ENCODE peak calls at places on chromosome 9, in seven cellular contexts. Z is mesothelial cell of epicardium; U is activated CD8-positive, alpha-beta T cell treated with anti-CD3 and anti-CD28 coated beads for 36 hours; B is right atrium auricular region; O is foreskin fibroblast; E is HL-60; G is neural crest cell. R is an unnamed sample.

GRCh38 chr9:135561391-135562234 is at the start of gene PAEP:
- DNase-seq in Z (no peak), U (no peak), B (no peak), O (no peak), E (no peak), G (no peak), R (no peak)

GRCh38 chr9:112831281-112831851 is 59.3 kb downstream of the SLC46A2 start:
- DNase-seq in Z (no peak), U (no peak), B (peak; percentile 66), O (no peak), E (peak; percentile 61), G (no peak), R (no peak)

GRCh38 chr9:69014013-69014412 is at the start of gene PRKACG:
- DNase-seq in Z (no peak), U (no peak), B (no peak), O (no peak), E (no peak), G (no peak), R (no peak)

GRCh38 chr9:3912817-3913216 is 387.0 kb upstream of the RFX3 start:
- DNase-seq in Z (no peak), U (no peak), B (no peak), O (no peak), E (no peak), G (no peak), R (no peak)

GRCh38 chr9:33638516-33638915 is 114.5 kb downstream of the ANKRD18B start:
- DNase-seq in Z (no peak), U (no peak), B (no peak), O (no peak), E (no peak), G (no peak), R (no peak)

GRCh38 chr9:91571036-91571435 is 147.4 kb upstream of the NFIL3 start:
- DNase-seq in Z (no peak), U (no peak), B (no peak), O (no peak), E (no peak), G (no peak), R (no peak)

GRCh38 chr9:124353811-124354274 is 61.4 kb downstream of the PSMB7 start:
- DNase-seq in Z (no peak), U (no peak), B (no peak), O (peak; percentile 42), E (no peak), G (no peak), R (no peak)

GRCh38 chr9:69325409-69326212 is 596 bp downstream of the ENTREP1 start:
- DNase-seq in Z (peak; percentile 40), U (peak; percentile 3), B (no peak), O (no peak), E (no peak), G (no peak), R (peak; percentile 31)

GRCh38 chr9:76664120-76664519 is 100.1 kb upstream of the PCA3 start:
- DNase-seq in Z (no peak), U (no peak), B (no peak), O (no peak), E (no peak), G (no peak), R (no peak)

GRCh38 chr9:11149065-11149464 is 536.3 kb upstream of the PTPRD start:
- DNase-seq in Z (no peak), U (no peak), B (no peak), O (no peak), E (no peak), G (peak; percentile 2), R (peak; percentile 27)

GRCh38 chr9:133735415-133735775 is 2.8 kb downstream of the SARDH start:
- DNase-seq in Z (no peak), U (no peak), B (no peak), O (no peak), E (no peak), G (no peak), R (no peak)

GRCh38 chr9:438066-438465 is 223.4 kb downstream of the DOCK8 start:
- DNase-seq in Z (no peak), U (no peak), B (no peak), O (no peak), E (no peak), G (no peak), R (no peak)

GRCh38 chr9:137820161-137820855 is 57.3 kb upstream of the CACNA1B start:
- DNase-seq in Z (no peak), U (no peak), B (no peak), O (no peak), E (no peak), G (no peak), R (no peak)

GRCh38 chr9:1184146-1184545 is 134.0 kb downstream of the DMRT2 start:
- DNase-seq in Z (no peak), U (no peak), B (no peak), O (peak; percentile 24), E (no peak), G (no peak), R (no peak)

GRCh38 chr9:16023466-16023865 is 470.6 kb downstream of the CCDC171 start:
- DNase-seq in Z (no peak), U (no peak), B (no peak), O (peak; percentile 86), E (no peak), G (no peak), R (no peak)

DNA sequence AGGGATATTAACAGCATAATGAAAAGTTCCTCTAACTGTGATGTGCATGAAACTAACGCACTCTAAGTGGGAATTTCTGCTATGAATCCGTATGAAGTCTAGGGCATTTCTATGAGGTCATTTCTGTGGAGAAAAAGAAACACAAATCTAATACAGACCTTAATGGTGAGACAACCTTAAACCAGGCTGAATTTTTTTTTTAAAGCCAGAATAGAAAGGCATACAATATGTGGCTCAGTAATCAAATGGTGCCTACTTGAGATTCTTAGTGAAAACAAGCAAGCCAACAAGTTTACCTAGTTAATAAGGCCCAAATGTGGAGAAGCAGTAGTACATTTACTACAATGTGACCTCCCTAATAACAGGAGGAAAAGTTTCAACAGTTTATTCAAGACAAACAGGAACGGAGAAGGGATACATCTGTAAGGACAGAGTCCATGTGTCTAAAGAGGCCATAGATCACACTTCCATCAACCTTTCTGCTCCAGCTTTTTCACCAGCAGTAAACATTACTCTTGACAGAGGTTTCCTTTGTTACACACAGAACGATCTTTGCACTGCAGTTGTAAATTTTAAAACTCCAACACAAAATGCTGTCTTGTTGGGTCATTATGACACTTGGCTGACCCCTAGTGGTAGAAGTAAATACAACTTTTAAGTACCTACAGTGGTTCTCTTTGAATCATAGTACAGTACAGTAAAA is 26.2 kb downstream of the CARNMT1 start:
- DNase-seq in Z (no peak), U (no peak), B (no peak), O (peak; percentile 68), E (peak; percentile 34), G (no peak), R (peak; percentile 8)
- TF ChIP-seq CTCF in Z (peak; percentile 92), U (peak; percentile 87), B (peak; percentile 86), O (peak; percentile 54), E (peak; percentile 35), G (peak; percentile 88), R (peak; percentile 89)

GRCh38 chr9:93450817-93451761 is at the start of gene FAM120A:
- DNase-seq in Z (peak; percentile 71), U (peak; percentile 76), B (no peak), O (peak; percentile 82), E (peak; percentile 60), G (peak; percentile 44), R (peak; percentile 70)

GRCh38 chr9:93453047-93453914 is at the start of gene FAM120AOS:
- DNase-seq in Z (peak; percentile 82), U (peak; percentile 95), B (peak; percentile 97), O (peak; percentile 95), E (peak; percentile 96), G (peak; percentile 69), R (peak; percentile 76)

GRCh38 chr9:93456022-93456421 is 2.6 kb upstream of the FAM120AOS start:
- DNase-seq in Z (no peak), U (no peak), B (no peak), O (no peak), E (no peak), G (no peak), R (no peak)

GRCh38 chr9:93452710-93453046 is 703 bp downstream of the FAM120AOS start:
- DNase-seq in Z (peak; percentile 40), U (no peak), B (no peak), O (peak; percentile 13), E (no peak), G (no peak), R (no peak)

GRCh38 chr9:93451762-93452709 is 551 bp downstream of the FAM120A start:
- DNase-seq in Z (peak; percentile 64), U (peak; percentile 59), B (peak; percentile 64), O (peak; percentile 33), E (peak; percentile 19), G (peak; percentile 40), R (peak; percentile 58)
- TF ChIP-seq CTCF in Z (peak; percentile 19), U (no peak), B (peak; percentile 5), O (no peak), E (no peak), G (peak; percentile 43), R (no peak)

GRCh38 chr9:87443461-87443860 is 54.2 kb upstream of the DAPK1 start:
- DNase-seq in Z (no peak), U (no peak), B (no peak), O (no peak), E (no peak), G (no peak), R (no peak)

GRCh38 chr9:87451149-87451548 is 46.5 kb upstream of the DAPK1 start:
- DNase-seq in Z (no peak), U (no peak), B (no peak), O (no peak), E (no peak), G (no peak), R (no peak)

GRCh38 chr9:87446527-87446926 is 51.1 kb upstream of the DAPK1 start:
- DNase-seq in Z (no peak), U (no peak), B (no peak), O (no peak), E (no peak), G (no peak), R (no peak)

GRCh38 chr9:87445646-87446045 is 52.0 kb upstream of the DAPK1 start:
- DNase-seq in Z (no peak), U (peak; percentile 31), B (peak; percentile 61), O (no peak), E (peak; percentile 33), G (peak; percentile 31), R (peak; percentile 27)

GRCh38 chr9:87447547-87448432 is 49.9 kb upstream of the DAPK1 start:
- DNase-seq in Z (no peak), U (no peak), B (no peak), O (no peak), E (no peak), G (no peak), R (no peak)
- TF ChIP-seq CTCF in Z (no peak), U (no peak), B (no peak), O (no peak), E (no peak), G (no peak), R (no peak)

GRCh38 chr9:136685792-136686533 is 1.3 kb downstream of the AGPAT2 start:
- DNase-seq in Z (no peak), U (no peak), B (no peak), O (no peak), E (peak; percentile 45), G (no peak), R (peak; percentile 39)
- TF ChIP-seq CTCF in Z (no peak), U (no peak), B (no peak), O (no peak), E (no peak), G (no peak), R (no peak)

R was measured in endothelial cell.